ENCODE peak calls at places on chromosomes 16 and 17, in five cellular contexts. A is A549, U is SK-N-SH, G is K562, V is H1. Q is an unnamed sample.

GRCh38 chr17:65277576-65277975 is 140.4 kb downstream of the RGS9 start:
- DNase-seq in V (no peak), G (no peak), A (no peak), U (no peak), Q (no peak)

GRCh38 chr16:79089735-79090284 is 510.7 kb downstream of the MAF start:
- DNase-seq in U (no peak), A (no peak), G (no peak), V (no peak), Q (peak; percentile 9)

GRCh38 chr16:4979736-4980660 is 21.9 kb downstream of the SEC14L5 start:
- DNase-seq in G (peak; percentile 74), V (no peak), U (no peak), A (no peak), Q (no peak)

GRCh38 chr16:50202926-50203624 is 50.0 kb downstream of the TENT4B start:
- DNase-seq in U (no peak), V (no peak), A (peak; percentile 76), G (no peak), Q (no peak)

GRCh38 chr17:72120878-72121163 is at the start of gene SOX9:
- DNase-seq in V (peak; percentile 85), G (no peak), U (peak; percentile 95), A (peak; percentile 100), Q (peak; percentile 73)

GRCh38 chr17:28339431-28339830 is 3.9 kb downstream of the TNFAIP1 start:
- DNase-seq in U (no peak), A (no peak), G (no peak), V (no peak), Q (no peak)

GRCh38 chr16:71467810-71468209 is 5.8 kb upstream of the ZNF23 start:
- DNase-seq in G (peak; percentile 67), V (no peak), U (no peak), A (no peak), Q (no peak)

GRCh38 chr16:12062343-12063003 is 85.9 kb downstream of the SNX29 start:
- DNase-seq in G (no peak), A (no peak), U (no peak), V (no peak), Q (no peak)

GRCh38 chr17:47009759-47010594 is 30.9 kb upstream of the RPRML start:
- DNase-seq in G (no peak), U (no peak), V (no peak), A (no peak), Q (no peak)

GRCh38 chr16:79393564-79393963 is 207.0 kb downstream of the MAF start:
- DNase-seq in U (no peak), A (no peak), G (no peak), V (no peak), Q (no peak)

GRCh38 chr16:80711406-80711805 is 93.0 kb downstream of the CDYL2 start:
- DNase-seq in A (no peak), U (no peak), V (no peak), G (no peak), Q (no peak)

GRCh38 chr17:19787733-19788357 is 39.7 kb upstream of the ALDH3A1 start:
- DNase-seq in V (no peak), A (no peak), U (no peak), G (no peak), Q (no peak)

GRCh38 chr17:40022961-40023541 is 7.8 kb downstream of the CSF3 start:
- DNase-seq in A (no peak), V (no peak), U (no peak), G (no peak), Q (no peak)

GRCh38 chr16:11011326-11011725 is 67.0 kb downstream of the CLEC16A start:
- DNase-seq in G (no peak), A (no peak), U (no peak), V (no peak), Q (no peak)

GRCh38 chr17:77330602-77331081 is 189.9 kb downstream of the SEC14L1 start:
- DNase-seq in U (no peak), V (no peak), A (no peak), G (no peak), Q (no peak)

GRCh38 chr16:28984619-28985135 is at the start of gene LAT:
- DNase-seq in U (no peak), G (no peak), V (no peak), A (no peak), Q (no peak)

GRCh38 chr16:75626806-75627205 is 3.7 kb upstream of the ADAT1 start:
- DNase-seq in U (no peak), G (no peak), A (no peak), V (no peak), Q (no peak)

GRCh38 chr16:75620326-75621169 is 2.5 kb downstream of the ADAT1 start:
- DNase-seq in G (peak; percentile 73), U (no peak), A (no peak), V (no peak), Q (no peak)

GRCh38 chr16:75621170-75621477 is 2.0 kb downstream of the ADAT1 start:
- DNase-seq in V (no peak), G (peak; percentile 86), A (peak; percentile 49), U (peak; percentile 56), Q (no peak)

GRCh38 chr16:75624921-75625334 is 1.8 kb upstream of the ADAT1 start:
- DNase-seq in A (peak; percentile 13), G (peak; percentile 42), U (no peak), V (no peak), Q (no peak)

DNA sequence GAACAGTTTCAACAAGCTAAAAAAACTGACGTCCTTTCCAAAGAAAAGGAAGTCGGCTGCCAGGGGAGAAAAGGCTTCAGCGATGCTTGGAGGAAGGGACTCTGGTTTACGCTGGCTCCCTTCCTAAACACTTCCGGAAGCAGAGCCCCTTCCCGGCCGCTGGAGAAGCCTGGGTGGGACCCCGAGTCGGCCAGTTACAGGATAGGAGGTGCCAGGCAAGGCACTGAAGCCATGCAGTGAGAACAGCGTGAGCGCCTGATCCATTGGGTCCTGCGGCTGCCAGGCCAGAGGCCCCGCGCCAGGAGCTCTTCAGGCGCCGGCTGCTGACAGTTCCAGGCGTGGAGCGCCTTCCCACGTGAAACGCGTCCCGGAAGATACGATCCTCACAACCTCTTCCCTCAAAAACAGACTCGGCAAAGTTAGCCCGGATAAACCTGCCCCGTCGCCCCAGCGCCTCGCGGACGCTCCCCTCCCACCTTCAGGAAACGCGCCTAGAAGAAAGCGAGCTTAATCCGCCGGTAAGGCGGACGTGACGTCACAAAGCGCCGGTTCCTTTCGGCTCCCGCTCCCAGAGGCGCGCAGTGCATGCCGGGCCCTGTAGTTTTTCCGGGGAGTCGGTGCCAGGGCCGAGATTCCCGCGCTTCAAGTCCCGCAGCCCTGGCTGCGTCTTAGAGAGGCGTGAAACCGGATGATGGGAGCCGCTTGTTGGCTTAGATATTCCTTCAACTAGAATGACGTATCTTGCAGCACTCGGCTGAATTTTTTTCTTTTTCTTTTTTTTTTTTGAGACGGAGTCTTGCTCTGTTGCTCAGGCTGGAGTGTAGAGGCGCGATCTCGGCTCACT is at the start of gene ADAT1:
- DNase-seq in U (peak; percentile 90), V (peak; percentile 96), G (peak; percentile 99), A (peak; percentile 94), Q (peak; percentile 82)
- TF ChIP-seq EP300 in U (no peak), V (peak; percentile 12), G (no peak), A (no peak), Q (no peak)

GRCh38 chr16:21302454-21302853 is 24.4 kb upstream of the CRYM start:
- DNase-seq in V (no peak), A (no peak), U (no peak), G (peak; percentile 21), Q (no peak)

GRCh38 chr16:21301895-21302291 is 23.8 kb upstream of the CRYM start:
- DNase-seq in U (no peak), A (no peak), V (no peak), G (no peak), Q (no peak)

GRCh38 chr16:21301168-21301894 is 23.2 kb upstream of the CRYM start:
- DNase-seq in A (peak; percentile 91), G (peak; percentile 87), V (peak; percentile 82), U (peak; percentile 90), Q (peak; percentile 66)

GRCh38 chr16:21302898-21303528 is 24.9 kb upstream of the CRYM start:
- DNase-seq in A (peak; percentile 35), V (no peak), U (no peak), G (peak; percentile 53), Q (peak; percentile 55)

GRCh38 chr16:21300309-21301167 is 22.4 kb upstream of the CRYM start:
- DNase-seq in A (peak; percentile 96), V (peak; percentile 83), U (peak; percentile 86), G (peak; percentile 98), Q (peak; percentile 93)
- TF ChIP-seq CHD2 in A (no peak), V (peak; percentile 52), U (peak; percentile 91), G (peak; percentile 62), Q (peak; percentile 37)

GRCh38 chr16:22206847-22207714 is 1.0 kb downstream of the EEF2K start:
- DNase-seq in U (peak; percentile 75), V (peak; percentile 61), G (peak; percentile 70), A (peak; percentile 33), Q (peak; percentile 31)
- TF ChIP-seq EP300 in U (no peak), V (no peak), G (no peak), A (no peak), Q (peak; percentile 33)

DNA sequence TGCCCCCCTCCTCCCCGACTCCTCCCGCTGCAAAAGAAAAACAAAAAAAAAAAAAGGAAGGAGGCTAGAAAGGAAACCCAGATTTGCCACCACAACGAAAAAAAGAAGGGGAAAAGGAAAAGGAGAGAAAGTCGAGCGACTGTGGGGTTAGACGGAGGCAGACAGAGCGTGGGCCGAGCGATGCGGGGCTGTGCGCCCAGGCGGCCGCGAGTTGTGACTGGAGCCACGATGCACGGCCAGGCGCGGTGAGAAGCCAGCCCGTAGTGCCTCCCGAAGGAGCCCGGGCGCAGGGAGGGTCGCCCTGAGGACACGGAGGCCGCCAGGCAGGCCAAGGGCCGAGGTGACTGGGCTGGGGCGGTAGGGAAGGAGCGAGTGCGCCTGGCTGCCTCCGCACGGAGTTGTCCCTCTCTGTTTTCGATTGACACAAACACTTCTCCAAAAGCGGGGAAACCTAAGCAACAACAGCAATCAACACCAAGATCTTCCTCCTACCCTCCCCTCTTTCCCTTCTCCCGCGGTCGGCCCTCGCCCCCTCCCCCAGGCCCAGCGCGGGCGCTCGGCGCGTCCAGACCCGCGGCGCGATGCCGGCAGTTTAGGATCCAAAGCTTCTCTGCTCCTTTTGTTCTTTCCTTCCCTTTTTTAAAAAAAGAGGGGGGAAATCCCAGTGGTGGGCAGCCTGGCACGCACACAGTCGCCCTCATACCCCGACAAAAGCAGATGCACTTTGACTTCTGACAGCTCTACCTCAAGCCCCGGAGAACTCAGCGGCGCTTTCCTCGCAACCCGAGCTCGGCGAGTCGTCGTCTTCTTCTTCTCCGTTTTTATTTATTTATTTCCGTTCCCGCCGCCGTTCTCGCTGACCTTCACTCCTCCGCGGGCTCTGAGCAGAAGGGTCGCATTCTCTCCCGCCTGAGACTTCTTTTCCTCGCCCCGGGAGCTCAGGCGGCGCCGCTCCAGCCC is at the start of gene LHX1:
- DNase-seq in V (peak; percentile 76), A (no peak), G (no peak), U (peak; percentile 65), Q (no peak)
- TF ChIP-seq CHD2 in V (no peak), A (no peak), G (no peak), U (no peak), Q (no peak)

GRCh38 chr17:78589885-78590284 is 12.7 kb upstream of the DNAH17 start:
- DNase-seq in G (no peak), U (no peak), A (no peak), V (no peak), Q (no peak)
- TF ChIP-seq EP300 in G (no peak), U (no peak), A (no peak), V (no peak), Q (no peak)

Q was measured in GM12878.